ENCODE peak calls at places on chromosomes 1 and 21, in six cellular contexts. U is PC-3, O is astrocyte, N is DND-41, X is HCT116, Z is GM23338. T is an unnamed sample.

GRCh38 chr1:43524804-43525203 is 5.9 kb upstream of the PTPRF start:
- DNase-seq in N (no peak), Z (no peak), O (no peak), X (no peak), U (no peak), T (no peak)

GRCh38 chr1:197619008-197619640 is 156.2 kb downstream of the DENND1B start:
- DNase-seq in N (no peak), O (peak), U (peak), X (peak), Z (peak), T (peak)

GRCh38 chr1:67733741-67734690 is 49.0 kb downstream of the GADD45A start:
- DNase-seq in X (no peak), U (no peak), Z (no peak), N (peak), O (no peak), T (no peak)

GRCh38 chr1:211643324-211644212 is 31.9 kb downstream of the NEK2 start:
- DNase-seq in N (peak), Z (no peak), U (peak), X (no peak), O (no peak), T (no peak)

GRCh38 chr1:164703415-164703814 is 144.4 kb downstream of the PBX1 start:
- DNase-seq in Z (no peak), U (no peak), N (no peak), O (no peak), X (no peak), T (no peak)

GRCh38 chr1:29382851-29383588 is 146.7 kb downstream of the PTPRU start:
- DNase-seq in U (no peak), O (no peak), Z (no peak), X (no peak), N (no peak), T (no peak)

GRCh38 chr1:231216515-231216914 is 24.5 kb upstream of the GNPAT start:
- DNase-seq in U (no peak), Z (peak), O (no peak), X (no peak), N (no peak), T (no peak)

GRCh38 chr1:160367516-160367900 is 637 bp downstream of the NHLH1 start:
- DNase-seq in U (no peak), Z (no peak), N (no peak), O (no peak), X (no peak), T (no peak)

GRCh38 chr1:53617382-53618217 is 121.4 kb downstream of the GLIS1 start:
- DNase-seq in O (peak), U (no peak), Z (no peak), N (no peak), X (no peak), T (peak)

GRCh38 chr1:8094481-8095241 is 68.6 kb upstream of the ERRFI1 start:
- DNase-seq in U (peak), X (no peak), N (no peak), Z (no peak), O (peak), T (peak)

GRCh38 chr1:32892368-32893197 is 6.3 kb downstream of the HPCA start:
- DNase-seq in O (no peak), U (no peak), X (no peak), N (no peak), Z (peak), T (peak)

GRCh38 chr1:219621047-219621786 is 8.3 kb upstream of the ZC3H11B start:
- DNase-seq in Z (no peak), X (no peak), N (no peak), O (no peak), U (peak), T (no peak)

GRCh38 chr1:235617808-235618207 is 31.8 kb downstream of the GNG4 start:
- DNase-seq in Z (no peak), U (peak), N (no peak), X (no peak), O (peak), T (peak)

GRCh38 chr1:11804666-11805453 is 904 bp downstream of the MTHFR start:
- DNase-seq in U (peak), N (no peak), X (no peak), Z (peak), O (peak), T (peak)

GRCh38 chr1:35611655-35612054 is 29.7 kb downstream of the PSMB2 start:
- DNase-seq in N (no peak), O (no peak), U (no peak), Z (no peak), X (no peak), T (no peak)

GRCh38 chr1:235583511-235584001 is 66.0 kb downstream of the GNG4 start:
- DNase-seq in N (no peak), U (no peak), X (no peak), O (no peak), Z (no peak), T (peak)

GRCh38 chr1:219710529-219711194 is 97.8 kb upstream of the ZC3H11B start:
- DNase-seq in O (peak), X (peak), N (no peak), U (peak), Z (no peak), T (peak)

GRCh38 chr1:12275370-12275769 is 45.5 kb downstream of the VPS13D start:
- DNase-seq in U (peak), X (no peak), Z (peak), N (peak), O (no peak), T (peak)

GRCh38 chr1:936865-937264 is 13.1 kb downstream of the SAMD11 start:
- DNase-seq in N (no peak), X (no peak), Z (no peak), O (no peak), U (no peak), T (no peak)

GRCh38 chr1:934991-935750 is 11.4 kb downstream of the SAMD11 start:
- DNase-seq in N (no peak), X (no peak), U (no peak), O (no peak), Z (no peak), T (peak)

GRCh38 chr1:935751-936231 is 12.1 kb downstream of the SAMD11 start:
- DNase-seq in O (no peak), Z (peak), U (no peak), X (no peak), N (no peak), T (peak)

GRCh38 chr1:937521-937920 is 13.8 kb downstream of the SAMD11 start:
- DNase-seq in U (no peak), O (no peak), Z (no peak), X (no peak), N (no peak), T (no peak)

GRCh38 chr1:936348-936747 is 12.6 kb downstream of the SAMD11 start:
- DNase-seq in U (no peak), X (no peak), N (no peak), Z (no peak), O (no peak), T (no peak)
- TF ChIP-seq EZH2 in U (no peak), X (no peak), N (no peak), Z (no peak), O (no peak), T (no peak)

DNA sequence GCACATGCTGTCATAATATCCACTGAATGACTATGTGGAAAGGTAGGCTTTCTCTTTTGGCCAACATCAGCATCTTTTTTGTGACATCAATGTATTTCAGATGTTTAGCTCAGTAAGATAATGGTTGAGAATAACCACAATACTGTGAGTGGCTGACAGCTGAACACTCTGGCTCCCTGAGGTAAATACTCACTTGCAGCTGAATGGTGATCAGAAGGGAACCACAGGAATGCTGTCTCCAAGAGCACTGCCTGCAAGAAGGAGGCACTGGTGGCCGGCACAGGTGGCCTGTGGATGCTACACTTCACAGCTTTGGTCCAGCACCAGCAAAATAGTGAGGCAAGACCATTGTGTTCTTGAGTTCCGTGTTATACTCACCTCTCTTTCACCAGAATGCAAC is 118.7 kb upstream of the PPM1J start:
- DNase-seq in X (no peak), U (no peak), O (peak), Z (no peak), N (no peak), T (no peak)
- TF ChIP-seq EZH2 in X (no peak), U (no peak), O (no peak), Z (no peak), N (no peak), T (no peak)

DNA sequence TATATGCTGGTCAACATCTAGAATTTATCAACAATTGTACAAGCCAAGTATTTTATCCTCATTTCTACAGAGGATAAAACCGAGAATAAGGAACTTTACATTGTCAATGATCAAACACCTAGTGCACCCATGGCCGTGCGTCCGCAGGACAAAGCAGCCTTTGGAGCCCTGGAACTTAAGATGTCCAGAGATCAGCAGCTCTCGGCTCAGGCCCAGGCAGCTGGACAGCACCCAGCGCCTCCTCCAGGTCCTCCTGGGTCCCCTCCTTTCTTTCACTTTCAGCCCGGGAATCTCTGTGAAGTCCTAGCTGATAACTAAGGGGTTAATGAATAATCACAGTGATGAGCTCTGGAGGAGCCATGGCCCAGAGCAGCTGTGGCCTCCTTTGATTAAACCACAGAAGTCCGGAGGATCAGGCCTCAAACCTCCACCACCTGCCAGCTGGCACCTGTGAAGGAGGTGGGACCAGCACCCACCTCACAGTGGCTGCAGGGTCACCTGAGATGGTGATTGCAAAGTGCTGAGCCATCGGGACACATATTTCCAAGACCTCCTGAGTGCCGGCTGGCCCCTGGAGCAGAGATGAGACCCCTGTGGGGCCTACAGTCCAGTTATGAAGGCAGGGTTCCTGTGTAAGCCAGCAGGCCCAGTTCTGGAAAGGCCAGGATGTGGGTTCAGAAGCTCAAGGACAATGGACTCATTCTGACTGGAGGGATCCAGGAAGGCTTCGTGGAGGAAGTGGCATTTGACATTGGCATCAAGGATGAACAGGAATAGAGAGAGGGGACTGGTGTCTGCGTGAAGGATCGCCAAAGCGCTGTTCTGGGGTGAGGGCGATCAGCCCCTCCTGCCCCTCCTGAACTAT is 11.6 kb upstream of the SAMD11 start:
- DNase-seq in N (no peak), U (no peak), O (no peak), X (no peak), Z (no peak), T (no peak)
- TF ChIP-seq EZH2 in N (no peak), U (no peak), O (no peak), X (no peak), Z (no peak), T (no peak)

GRCh38 chr1:221743416-221744208 is 1.7 kb upstream of the DUSP10 start:
- DNase-seq in Z (peak), X (no peak), N (no peak), O (no peak), U (no peak), T (no peak)

GRCh38 chr1:221742555-221743415 is 896 bp upstream of the DUSP10 start:
- DNase-seq in U (peak), N (peak), O (no peak), X (peak), Z (peak), T (peak)

GRCh38 chr1:221741364-221741970 is 422 bp downstream of the DUSP10 start:
- DNase-seq in Z (peak), U (peak), O (no peak), X (no peak), N (peak), T (peak)

GRCh38 chr1:221740941-221741363 is 937 bp downstream of the DUSP10 start:
- DNase-seq in O (no peak), Z (no peak), X (no peak), U (peak), N (peak), T (peak)

GRCh38 chr1:221741971-221742554 is at the start of gene DUSP10:
- DNase-seq in O (peak), Z (peak), N (peak), U (peak), X (peak), T (peak)
- TF ChIP-seq EZH2 in O (no peak), Z (no peak), N (no peak), U (no peak), X (no peak), T (no peak)

GRCh38 chr21:44527156-44527982 is 12.6 kb downstream of the KRTAP10-1 start:
- DNase-seq in X (no peak), O (no peak), N (no peak), Z (no peak), U (no peak), T (no peak)

GRCh38 chr21:44525431-44526095 is 14.4 kb downstream of the KRTAP10-1 start:
- DNase-seq in N (no peak), O (no peak), X (no peak), U (no peak), Z (no peak), T (no peak)

GRCh38 chr21:44527983-44528633 is 11.9 kb downstream of the KRTAP10-1 start:
- DNase-seq in N (no peak), Z (no peak), O (no peak), X (no peak), U (no peak), T (no peak)

GRCh38 chr21:44524412-44525371 is 15.3 kb downstream of the KRTAP10-1 start:
- DNase-seq in O (no peak), X (no peak), N (no peak), U (peak), Z (no peak), T (no peak)

DNA sequence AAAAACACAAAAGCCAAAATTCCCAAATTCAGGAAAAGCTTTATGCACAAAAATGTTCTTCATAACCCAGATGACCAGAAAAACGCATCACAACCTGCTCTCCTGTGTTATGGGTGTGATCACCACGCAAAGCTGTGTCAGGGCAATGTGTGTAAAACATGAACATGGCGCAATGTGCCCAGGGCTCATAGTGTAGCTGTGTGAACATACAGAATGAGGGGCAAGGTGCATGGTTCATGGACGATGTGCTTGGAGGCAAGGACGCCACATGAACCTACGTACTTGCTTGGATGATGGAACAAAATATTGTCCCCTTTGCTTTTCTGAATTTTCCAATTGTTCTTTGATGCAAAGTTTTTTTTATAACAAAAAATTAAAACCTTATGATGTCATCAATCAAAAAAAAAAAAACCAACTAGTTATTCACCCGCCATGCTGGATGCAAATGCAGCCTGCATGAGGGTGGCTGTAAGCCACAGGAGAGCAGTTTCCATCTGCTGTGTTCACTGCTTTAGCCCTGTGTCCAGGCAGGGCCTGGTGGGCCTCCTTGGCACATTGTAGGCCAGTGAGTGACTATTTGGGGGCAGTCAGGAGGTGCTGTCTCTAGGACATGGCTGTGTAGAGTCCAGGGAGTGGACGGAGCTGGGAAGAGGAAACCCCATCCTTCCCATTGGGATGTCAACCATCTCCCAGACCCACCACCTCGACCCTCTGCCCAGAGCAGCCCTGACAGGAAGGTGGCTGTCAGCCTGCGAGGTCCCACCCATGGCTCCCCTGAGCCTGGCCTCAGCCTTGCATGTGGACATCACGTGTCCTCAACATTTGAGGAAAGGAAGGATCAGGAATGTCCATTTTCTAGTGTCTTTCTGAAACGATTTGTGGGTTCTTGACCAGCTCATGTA is 13.6 kb downstream of the KRTAP10-1 start:
- DNase-seq in U (no peak), O (no peak), N (no peak), X (no peak), Z (no peak), T (no peak)
- TF ChIP-seq EZH2 in U (no peak), O (no peak), N (no peak), X (no peak), Z (no peak), T (no peak)

DNA sequence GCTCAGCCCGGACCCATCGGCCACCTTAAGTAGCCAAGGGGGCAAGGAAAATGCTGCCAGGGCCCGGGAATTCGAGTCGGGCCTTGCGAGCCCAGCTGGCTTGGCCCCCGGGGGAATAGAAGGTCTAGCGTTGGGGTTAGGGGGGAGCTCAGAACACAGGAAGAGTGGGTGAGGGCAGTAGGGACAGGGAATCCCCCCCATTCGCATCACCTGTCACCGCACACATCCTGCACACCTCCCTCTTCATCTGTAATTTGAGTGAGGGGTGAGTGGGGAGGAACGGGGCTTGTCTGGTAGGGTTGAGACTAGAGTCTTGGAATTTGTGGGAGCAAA is 366 bp upstream of the PLXNA2 start:
- DNase-seq in O (no peak), Z (no peak), U (no peak), X (no peak), N (no peak), T (no peak)
- TF ChIP-seq EZH2 in O (no peak), Z (no peak), U (no peak), X (no peak), N (peak), T (no peak)

DNA sequence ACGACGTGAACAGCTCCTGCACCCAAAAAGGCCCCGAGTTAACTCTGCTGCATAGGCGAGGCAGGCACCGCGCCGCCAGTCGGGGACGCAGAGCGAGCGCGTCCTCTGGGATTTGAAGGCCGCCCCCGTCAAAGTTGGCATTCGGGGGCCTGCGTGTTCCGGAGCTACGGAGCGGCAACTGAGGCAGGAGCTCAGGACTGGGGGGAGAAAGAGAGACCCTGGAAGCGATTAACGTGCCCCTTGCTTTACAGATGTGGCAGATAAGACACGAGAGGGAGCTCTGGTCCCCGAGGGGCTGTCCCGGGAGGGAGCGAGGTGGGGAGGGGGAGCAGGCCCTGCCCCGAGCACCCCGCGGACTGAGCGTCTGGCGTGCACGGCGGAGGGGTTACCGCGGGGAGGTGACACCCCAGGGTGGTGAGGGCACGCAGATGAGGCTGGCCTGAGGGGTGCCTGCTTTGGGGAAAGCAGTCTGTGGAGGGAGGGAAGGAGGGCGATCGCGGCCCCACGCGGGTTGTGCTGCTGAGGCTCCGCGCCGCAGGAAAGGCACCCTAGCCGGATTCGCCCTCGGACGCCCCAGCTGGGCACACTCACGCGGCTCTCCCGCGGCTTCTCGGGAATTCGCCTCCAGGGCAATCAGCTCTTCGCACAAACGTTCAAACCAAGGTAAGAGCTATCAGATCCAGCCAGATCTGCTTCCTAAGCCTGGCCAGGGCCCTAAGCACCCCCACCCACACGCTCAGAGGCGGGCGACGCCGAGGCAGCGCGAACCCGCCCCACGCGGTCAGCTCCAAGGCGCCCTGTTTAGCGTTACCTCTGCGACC is 26.5 kb downstream of the ACTA1 start:
- DNase-seq in O (no peak), N (no peak), U (no peak), X (no peak), Z (peak), T (peak)
- TF ChIP-seq EZH2 in O (peak), N (no peak), U (no peak), X (no peak), Z (peak), T (no peak)

GRCh38 chr1:2967881-2968280 is 53.4 kb upstream of the ACTRT2 start:
- DNase-seq in O (no peak), Z (no peak), X (no peak), U (no peak), N (no peak), T (no peak)

GRCh38 chr1:2966940-2967725 is 54.1 kb upstream of the ACTRT2 start:
- DNase-seq in Z (no peak), X (no peak), N (no peak), U (no peak), O (no peak), T (no peak)

GRCh38 chr1:2969870-2970291 is 51.4 kb upstream of the ACTRT2 start:
- DNase-seq in Z (no peak), N (no peak), O (no peak), U (no peak), X (no peak), T (no peak)

GRCh38 chr1:2969011-2969869 is 52.0 kb upstream of the ACTRT2 start:
- DNase-seq in X (no peak), N (no peak), Z (no peak), U (no peak), O (no peak), T (no peak)

DNA sequence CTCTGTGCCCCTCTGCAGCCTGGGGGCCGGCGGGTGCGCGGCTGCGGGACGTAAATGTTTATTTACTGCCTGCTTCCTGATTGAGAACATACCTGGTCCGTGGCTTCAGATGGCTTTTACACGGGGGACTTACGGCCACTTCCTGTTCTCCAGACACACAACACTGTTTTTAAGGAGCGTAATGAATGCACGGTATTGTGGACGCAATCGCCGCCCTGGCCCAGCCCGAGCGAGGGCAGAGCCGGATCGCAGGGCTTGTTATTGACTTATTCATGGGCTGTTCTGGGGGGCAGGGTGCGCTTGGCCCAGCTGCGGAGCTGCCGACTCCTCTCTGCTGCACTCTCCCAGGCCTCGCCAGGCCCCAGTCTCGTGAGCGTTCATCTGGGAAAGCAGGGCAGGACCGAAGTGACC is 52.8 kb upstream of the ACTRT2 start:
- DNase-seq in U (no peak), O (no peak), Z (peak), N (no peak), X (no peak), T (no peak)
- TF ChIP-seq EZH2 in U (peak), O (no peak), Z (no peak), N (no peak), X (no peak), T (no peak)

T was measured in GM23248.